ENCODE peak calls at places on chromosomes 3 and 15, in ten cellular contexts. One of them, this sample, is unnamed.

GRCh38 chr3:11705049-11705448 is 61.3 kb upstream of the VGLL4 start:
- DNase-seq in testis: no peak
- DNase-seq in esophagus squamous epithelium: no peak
- DNase-seq in GM12864: no peak
- DNase-seq in Calu3: no peak
- DNase-seq in lower lobe of right lung: no peak
- DNase-seq in heart right ventricle: peak; percentile 22
- DNase-seq in GM06990: no peak
- DNase-seq in left ventricle myocardium inferior: no peak
- DNase-seq in pancreas: no peak
- DNase-seq in this sample: no peak

GRCh38 chr3:138549578-138549977 is 44.5 kb downstream of the CEP70 start:
- DNase-seq in testis: no peak
- DNase-seq in esophagus squamous epithelium: no peak
- DNase-seq in GM12864: no peak
- DNase-seq in Calu3: no peak
- DNase-seq in lower lobe of right lung: no peak
- DNase-seq in heart right ventricle: no peak
- DNase-seq in GM06990: no peak
- DNase-seq in left ventricle myocardium inferior: no peak
- DNase-seq in pancreas: no peak
- DNase-seq in this sample: no peak

GRCh38 chr15:74397239-74398068 is 30.0 kb upstream of the CYP11A1 start:
- DNase-seq in testis: no peak
- DNase-seq in esophagus squamous epithelium: no peak
- DNase-seq in GM12864: no peak
- DNase-seq in Calu3: peak; percentile 53
- DNase-seq in lower lobe of right lung: no peak
- DNase-seq in heart right ventricle: no peak
- DNase-seq in GM06990: peak; percentile 81
- DNase-seq in left ventricle myocardium inferior: no peak
- DNase-seq in pancreas: no peak
- DNase-seq in this sample: peak; percentile 35

GRCh38 chr15:96329403-96329981 is 1.0 kb upstream of the NR2F2 start:
- DNase-seq in testis: no peak
- DNase-seq in esophagus squamous epithelium: no peak
- DNase-seq in GM12864: no peak
- DNase-seq in Calu3: no peak
- DNase-seq in lower lobe of right lung: no peak
- DNase-seq in heart right ventricle: no peak
- DNase-seq in GM06990: no peak
- DNase-seq in left ventricle myocardium inferior: no peak
- DNase-seq in pancreas: no peak
- DNase-seq in this sample: no peak

GRCh38 chr3:187974857-187975257 is 179.1 kb upstream of the LPP start:
- DNase-seq in testis: no peak
- DNase-seq in esophagus squamous epithelium: no peak
- DNase-seq in GM12864: no peak
- DNase-seq in Calu3: no peak
- DNase-seq in lower lobe of right lung: no peak
- DNase-seq in heart right ventricle: no peak
- DNase-seq in GM06990: no peak
- DNase-seq in left ventricle myocardium inferior: no peak
- DNase-seq in pancreas: no peak
- DNase-seq in this sample: no peak

GRCh38 chr3:133459400-133459799 is 59.5 kb downstream of the BFSP2 start:
- DNase-seq in testis: no peak
- DNase-seq in esophagus squamous epithelium: no peak
- DNase-seq in GM12864: no peak
- DNase-seq in Calu3: no peak
- DNase-seq in lower lobe of right lung: no peak
- DNase-seq in heart right ventricle: no peak
- DNase-seq in GM06990: no peak
- DNase-seq in left ventricle myocardium inferior: peak; percentile 37
- DNase-seq in pancreas: no peak
- DNase-seq in this sample: no peak

GRCh38 chr15:80514071-80514780 is 110.0 kb downstream of the ARNT2 start:
- DNase-seq in testis: no peak
- DNase-seq in esophagus squamous epithelium: no peak
- DNase-seq in GM12864: no peak
- DNase-seq in Calu3: no peak
- DNase-seq in lower lobe of right lung: no peak
- DNase-seq in heart right ventricle: no peak
- DNase-seq in GM06990: no peak
- DNase-seq in left ventricle myocardium inferior: no peak
- DNase-seq in pancreas: no peak
- DNase-seq in this sample: no peak

GRCh38 chr3:156628095-156628690 is 46.2 kb upstream of the TIPARP start:
- DNase-seq in testis: no peak
- DNase-seq in esophagus squamous epithelium: no peak
- DNase-seq in GM12864: no peak
- DNase-seq in Calu3: peak; percentile 39
- DNase-seq in lower lobe of right lung: no peak
- DNase-seq in heart right ventricle: no peak
- DNase-seq in GM06990: no peak
- DNase-seq in left ventricle myocardium inferior: no peak
- DNase-seq in pancreas: no peak
- DNase-seq in this sample: no peak

GRCh38 chr3:34012102-34012461 is 213.7 kb downstream of the PDCD6IP start:
- DNase-seq in testis: no peak
- DNase-seq in esophagus squamous epithelium: no peak
- DNase-seq in GM12864: no peak
- DNase-seq in Calu3: peak; percentile 59
- DNase-seq in lower lobe of right lung: no peak
- DNase-seq in heart right ventricle: no peak
- DNase-seq in GM06990: no peak
- DNase-seq in left ventricle myocardium inferior: no peak
- DNase-seq in pancreas: no peak
- DNase-seq in this sample: no peak

GRCh38 chr3:23800731-23801130 is 5.0 kb upstream of the UBE2E1 start:
- DNase-seq in testis: no peak
- DNase-seq in esophagus squamous epithelium: no peak
- DNase-seq in GM12864: no peak
- DNase-seq in Calu3: no peak
- DNase-seq in lower lobe of right lung: no peak
- DNase-seq in heart right ventricle: no peak
- DNase-seq in GM06990: no peak
- DNase-seq in left ventricle myocardium inferior: no peak
- DNase-seq in pancreas: no peak
- DNase-seq in this sample: no peak

GRCh38 chr3:43632986-43633385 is 11.2 kb upstream of the ANO10 start:
- DNase-seq in testis: no peak
- DNase-seq in esophagus squamous epithelium: no peak
- DNase-seq in GM12864: no peak
- DNase-seq in Calu3: no peak
- DNase-seq in lower lobe of right lung: no peak
- DNase-seq in heart right ventricle: no peak
- DNase-seq in GM06990: no peak
- DNase-seq in left ventricle myocardium inferior: no peak
- DNase-seq in pancreas: no peak
- DNase-seq in this sample: no peak

GRCh38 chr3:120172070-120172469 is 77.8 kb upstream of the GSK3B start:
- DNase-seq in testis: no peak
- DNase-seq in esophagus squamous epithelium: no peak
- DNase-seq in GM12864: no peak
- DNase-seq in Calu3: no peak
- DNase-seq in lower lobe of right lung: no peak
- DNase-seq in heart right ventricle: no peak
- DNase-seq in GM06990: no peak
- DNase-seq in left ventricle myocardium inferior: no peak
- DNase-seq in pancreas: no peak
- DNase-seq in this sample: no peak

GRCh38 chr3:31544634-31545033 is 11.9 kb downstream of the STT3B start:
- DNase-seq in testis: no peak
- DNase-seq in esophagus squamous epithelium: no peak
- DNase-seq in GM12864: no peak
- DNase-seq in Calu3: no peak
- DNase-seq in lower lobe of right lung: peak; percentile 60
- DNase-seq in heart right ventricle: peak; percentile 22
- DNase-seq in GM06990: no peak
- DNase-seq in left ventricle myocardium inferior: peak; percentile 22
- DNase-seq in pancreas: no peak
- DNase-seq in this sample: no peak

DNA sequence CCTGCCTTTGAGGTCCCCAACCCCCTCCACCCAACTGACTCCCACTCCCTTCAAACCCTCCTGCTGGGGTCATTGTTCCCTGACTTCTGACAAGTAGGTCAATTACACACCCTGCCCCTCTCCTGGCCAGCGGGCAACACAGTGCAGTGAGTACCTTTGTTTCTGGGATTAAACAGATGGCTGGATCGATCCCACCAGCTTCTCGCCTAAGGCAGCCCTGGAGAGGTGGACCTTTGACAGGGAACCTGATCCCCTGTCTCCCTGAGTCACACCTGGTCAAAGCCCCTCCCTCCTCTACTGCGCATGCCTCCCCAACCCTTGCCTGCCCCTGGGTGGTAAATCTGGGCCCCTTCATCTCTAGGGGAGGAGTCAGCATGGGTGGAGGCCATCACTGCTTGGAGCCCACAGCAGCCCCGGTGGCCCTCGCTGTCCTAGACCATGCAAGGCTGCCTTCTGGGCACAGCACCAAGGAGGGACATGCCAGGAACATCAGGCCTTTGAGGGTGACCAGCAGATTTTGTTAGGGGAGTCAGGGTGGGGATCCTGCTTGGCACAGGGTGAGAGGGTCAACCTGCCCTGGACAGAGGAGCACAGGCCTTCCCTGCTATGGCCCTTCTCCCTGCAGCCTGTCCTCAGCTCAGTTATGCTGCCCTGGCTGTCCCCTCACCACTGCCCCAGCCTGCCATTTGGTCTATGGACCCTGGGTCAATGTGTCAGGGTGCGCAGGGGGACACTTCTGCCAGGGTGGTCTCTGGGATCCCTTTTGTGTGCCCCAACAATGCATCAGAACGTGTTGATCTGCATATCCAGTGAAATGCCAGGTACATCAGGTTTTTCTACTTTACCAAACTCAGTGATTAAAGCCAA is 9.8 kb upstream of the PRR23E start:
- DNase-seq in testis: no peak
- DNase-seq in esophagus squamous epithelium: no peak
- DNase-seq in GM12864: no peak
- DNase-seq in Calu3: peak; percentile 61
- DNase-seq in lower lobe of right lung: no peak
- DNase-seq in heart right ventricle: no peak
- DNase-seq in GM06990: no peak
- DNase-seq in left ventricle myocardium inferior: no peak
- DNase-seq in pancreas: no peak
- DNase-seq in this sample: no peak
- TF ChIP-seq CTCF in testis: no peak
- TF ChIP-seq CTCF in esophagus squamous epithelium: no peak
- TF ChIP-seq CTCF in GM12864: no peak
- TF ChIP-seq CTCF in Calu3: no peak
- TF ChIP-seq CTCF in lower lobe of right lung: no peak
- TF ChIP-seq CTCF in heart right ventricle: no peak
- TF ChIP-seq CTCF in GM06990: no peak
- TF ChIP-seq CTCF in left ventricle myocardium inferior: no peak
- TF ChIP-seq CTCF in pancreas: no peak
- TF ChIP-seq CTCF in this sample: no peak

GRCh38 chr15:41585140-41586047 is 26.4 kb downstream of the TYRO3 start:
- DNase-seq in testis: peak; percentile 73
- DNase-seq in esophagus squamous epithelium: no peak
- DNase-seq in GM12864: no peak
- DNase-seq in Calu3: peak; percentile 24
- DNase-seq in lower lobe of right lung: peak; percentile 67
- DNase-seq in heart right ventricle: peak; percentile 55
- DNase-seq in GM06990: no peak
- DNase-seq in left ventricle myocardium inferior: peak; percentile 52
- DNase-seq in pancreas: peak; percentile 57
- DNase-seq in this sample: peak; percentile 45
- TF ChIP-seq CTCF in testis: peak; percentile 47
- TF ChIP-seq CTCF in esophagus squamous epithelium: peak; percentile 18
- TF ChIP-seq CTCF in GM12864: peak; percentile 39
- TF ChIP-seq CTCF in Calu3: no peak
- TF ChIP-seq CTCF in lower lobe of right lung: peak; percentile 45
- TF ChIP-seq CTCF in heart right ventricle: peak; percentile 57
- TF ChIP-seq CTCF in GM06990: no peak
- TF ChIP-seq CTCF in left ventricle myocardium inferior: peak; percentile 62
- TF ChIP-seq CTCF in pancreas: peak; percentile 27
- TF ChIP-seq CTCF in this sample: peak; percentile 29

GRCh38 chr3:66372681-66373350 is 128.0 kb downstream of the LRIG1 start:
- DNase-seq in testis: no peak
- DNase-seq in esophagus squamous epithelium: no peak
- DNase-seq in GM12864: no peak
- DNase-seq in Calu3: no peak
- DNase-seq in lower lobe of right lung: no peak
- DNase-seq in heart right ventricle: peak; percentile 59
- DNase-seq in GM06990: no peak
- DNase-seq in left ventricle myocardium inferior: peak; percentile 64
- DNase-seq in pancreas: peak; percentile 70
- DNase-seq in this sample: peak; percentile 37
- TF ChIP-seq CTCF in testis: no peak
- TF ChIP-seq CTCF in esophagus squamous epithelium: no peak
- TF ChIP-seq CTCF in GM12864: no peak
- TF ChIP-seq CTCF in Calu3: no peak
- TF ChIP-seq CTCF in lower lobe of right lung: no peak
- TF ChIP-seq CTCF in heart right ventricle: peak; percentile 67
- TF ChIP-seq CTCF in GM06990: peak; percentile 18
- TF ChIP-seq CTCF in left ventricle myocardium inferior: peak; percentile 68
- TF ChIP-seq CTCF in pancreas: peak; percentile 23
- TF ChIP-seq CTCF in this sample: no peak

GRCh38 chr3:76369170-76369569 is 583.8 kb upstream of the ZNF717 start:
- DNase-seq in testis: no peak
- DNase-seq in esophagus squamous epithelium: no peak
- DNase-seq in GM12864: no peak
- DNase-seq in Calu3: no peak
- DNase-seq in lower lobe of right lung: no peak
- DNase-seq in heart right ventricle: no peak
- DNase-seq in GM06990: no peak
- DNase-seq in left ventricle myocardium inferior: no peak
- DNase-seq in pancreas: no peak
- DNase-seq in this sample: no peak

GRCh38 chr3:76361010-76361409 is 575.7 kb upstream of the ZNF717 start:
- DNase-seq in testis: no peak
- DNase-seq in esophagus squamous epithelium: no peak
- DNase-seq in GM12864: no peak
- DNase-seq in Calu3: no peak
- DNase-seq in lower lobe of right lung: no peak
- DNase-seq in heart right ventricle: no peak
- DNase-seq in GM06990: no peak
- DNase-seq in left ventricle myocardium inferior: no peak
- DNase-seq in pancreas: no peak
- DNase-seq in this sample: no peak

GRCh38 chr3:76367281-76367680 is 581.9 kb upstream of the ZNF717 start:
- DNase-seq in testis: no peak
- DNase-seq in esophagus squamous epithelium: no peak
- DNase-seq in GM12864: no peak
- DNase-seq in Calu3: no peak
- DNase-seq in lower lobe of right lung: no peak
- DNase-seq in heart right ventricle: no peak
- DNase-seq in GM06990: no peak
- DNase-seq in left ventricle myocardium inferior: no peak
- DNase-seq in pancreas: no peak
- DNase-seq in this sample: no peak

GRCh38 chr3:76362643-76363042 is 577.3 kb upstream of the ZNF717 start:
- DNase-seq in testis: no peak
- DNase-seq in esophagus squamous epithelium: no peak
- DNase-seq in GM12864: no peak
- DNase-seq in Calu3: no peak
- DNase-seq in lower lobe of right lung: no peak
- DNase-seq in heart right ventricle: no peak
- DNase-seq in GM06990: no peak
- DNase-seq in left ventricle myocardium inferior: no peak
- DNase-seq in pancreas: no peak
- DNase-seq in this sample: no peak

GRCh38 chr3:76365284-76365683 is 579.9 kb upstream of the ZNF717 start:
- DNase-seq in testis: no peak
- DNase-seq in esophagus squamous epithelium: no peak
- DNase-seq in GM12864: no peak
- DNase-seq in Calu3: no peak
- DNase-seq in lower lobe of right lung: no peak
- DNase-seq in heart right ventricle: no peak
- DNase-seq in GM06990: no peak
- DNase-seq in left ventricle myocardium inferior: no peak
- DNase-seq in pancreas: no peak
- DNase-seq in this sample: no peak
- TF ChIP-seq CTCF in testis: no peak
- TF ChIP-seq CTCF in esophagus squamous epithelium: no peak
- TF ChIP-seq CTCF in GM12864: no peak
- TF ChIP-seq CTCF in Calu3: no peak
- TF ChIP-seq CTCF in lower lobe of right lung: no peak
- TF ChIP-seq CTCF in heart right ventricle: no peak
- TF ChIP-seq CTCF in GM06990: no peak
- TF ChIP-seq CTCF in left ventricle myocardium inferior: no peak
- TF ChIP-seq CTCF in pancreas: no peak
- TF ChIP-seq CTCF in this sample: no peak